ENCODE peak calls at places on chromosomes 4 and X, in five cellular contexts. H is ACHN; E is glomerular endothelial cell; U is dermis microvascular lymphatic vessel endothelial cell; V is stimulated activated CD4-positive, alpha-beta T cell treated with anti-CD3 and anti-CD28 coated beads, TNF-alpha, amount 100 ng/mL, for 1 hour. T is an unnamed sample.

GRCh38 chrX:66163849-66164401 is at the start of gene HEPH:
- DNase-seq in E (no peak), V (no peak), U (no peak), H (no peak), T (no peak)

GRCh38 chrX:41145920-41146608 is 60.8 kb downstream of the USP9X start:
- DNase-seq in E (peak), H (peak), U (peak), V (no peak), T (no peak)

GRCh38 chr4:138953962-138954371 is 61.6 kb upstream of the NOCT start:
- DNase-seq in H (peak), V (no peak), E (no peak), U (peak), T (no peak)

GRCh38 chr4:47104986-47105385 is 73.6 kb downstream of the GABRB1 start:
- DNase-seq in E (no peak), V (no peak), U (no peak), H (no peak), T (no peak)

GRCh38 chrX:104135677-104136076 is 21.1 kb downstream of the SLC25A53 start:
- DNase-seq in H (no peak), E (no peak), V (no peak), U (no peak), T (no peak)

GRCh38 chr4:72701987-72702819 is 133.2 kb upstream of the ADAMTS3 start:
- DNase-seq in H (peak), U (peak), E (peak), V (no peak), T (peak)

GRCh38 chr4:112327950-112328349 is 30.8 kb downstream of the ALPK1 start:
- DNase-seq in H (peak), U (peak), V (no peak), E (peak), T (peak)

GRCh38 chr4:96913437-96914075 is 1073.7 kb downstream of the PDHA2 start:
- DNase-seq in V (no peak), U (no peak), E (no peak), H (no peak), T (no peak)

GRCh38 chr4:7194251-7195137 is 2.2 kb downstream of the SORCS2 start:
- DNase-seq in U (peak), V (no peak), H (peak), E (no peak), T (no peak)

GRCh38 chr4:118282692-118283091 is 70.1 kb downstream of the PRSS12 start:
- DNase-seq in U (peak), H (no peak), V (no peak), E (no peak), T (no peak)

GRCh38 chr4:108980455-108981239 is 217.8 kb upstream of the ETNPPL start:
- DNase-seq in V (no peak), E (no peak), H (no peak), U (no peak), T (no peak)

GRCh38 chrX:74788545-74789086 is 136.6 kb downstream of the NEXMIF start:
- DNase-seq in V (no peak), E (no peak), H (no peak), U (no peak), T (no peak)

GRCh38 chrX:22397566-22397965 is 124.9 kb downstream of the CBLL2 start:
- DNase-seq in V (no peak), U (no peak), E (no peak), H (no peak), T (no peak)

GRCh38 chr4:77990456-77990855 is 66.7 kb upstream of the FRAS1 start:
- DNase-seq in H (no peak), V (no peak), U (no peak), E (no peak), T (no peak)

GRCh38 chr4:157994863-157995262 is 178.0 kb downstream of the GASK1B start:
- DNase-seq in V (no peak), H (no peak), U (no peak), E (no peak), T (no peak)

GRCh38 chrX:47817897-47818296 is 18.8 kb upstream of the ZNF81 start:
- DNase-seq in V (no peak), H (no peak), U (no peak), E (no peak), T (no peak)

GRCh38 chr4:156374069-156374468 is 420.4 kb upstream of the CTSO start:
- DNase-seq in U (no peak), V (no peak), H (no peak), E (no peak), T (no peak)

GRCh38 chrX:136170109-136170800 is 22.9 kb downstream of the FHL1 start:
- DNase-seq in V (no peak), E (no peak), U (peak), H (no peak), T (no peak)

GRCh38 chr4:121950680-121951569 is 935 bp downstream of the TRPC3 start:
- DNase-seq in V (peak), H (no peak), U (peak), E (no peak), T (peak)

GRCh38 chrX:123159403-123159802 is 24.7 kb upstream of the GRIA3 start:
- DNase-seq in H (no peak), V (no peak), E (no peak), U (no peak), T (no peak)

GRCh38 chr4:27318740-27319139 is 458.1 kb downstream of the STIM2 start:
- DNase-seq in V (no peak), H (no peak), E (no peak), U (no peak), T (no peak)

GRCh38 chr4:165842684-165843083 is 30.4 kb upstream of the TLL1 start:
- DNase-seq in E (no peak), H (no peak), U (no peak), V (no peak), T (no peak)

GRCh38 chr4:187065836-187066235 is 342.2 kb upstream of the FAT1 start:
- DNase-seq in E (no peak), H (no peak), U (no peak), V (no peak), T (no peak)

T was measured in MM.1S.